ENCODE peak calls at places on chromosome 1, in six cellular contexts. One of them, this sample, is unnamed.

GRCh38 chr1:162670928-162671663 is 38.8 kb downstream of the DDR2 start:
- DNase-seq in GM12878: no peak
- DNase-seq in endothelial cell of umbilical vein: peak; percentile 72
- DNase-seq in HCT116: no peak
- DNase-seq in GM23338: no peak
- DNase-seq in K562: no peak
- DNase-seq in this sample: no peak

GRCh38 chr1:53449026-53449425 is 10.2 kb upstream of the DMRTB1 start:
- DNase-seq in endothelial cell of umbilical vein: no peak
- DNase-seq in K562: no peak
- DNase-seq in HCT116: no peak
- DNase-seq in GM12878: no peak
- DNase-seq in GM23338: no peak
- DNase-seq in this sample: no peak

GRCh38 chr1:223156343-223156742 is 13.3 kb upstream of the TLR5 start:
- DNase-seq in GM12878: no peak
- DNase-seq in K562: no peak
- DNase-seq in GM23338: no peak
- DNase-seq in endothelial cell of umbilical vein: no peak
- DNase-seq in HCT116: no peak
- DNase-seq in this sample: no peak

GRCh38 chr1:162857850-162858249 is 3.1 kb downstream of the CCDC190 start:
- DNase-seq in GM23338: no peak
- DNase-seq in HCT116: no peak
- DNase-seq in endothelial cell of umbilical vein: peak; percentile 75
- DNase-seq in GM12878: no peak
- DNase-seq in K562: no peak
- DNase-seq in this sample: no peak

GRCh38 chr1:119637719-119638118 is 10.3 kb downstream of the ZNF697 start:
- DNase-seq in HCT116: no peak
- DNase-seq in GM23338: no peak
- DNase-seq in GM12878: no peak
- DNase-seq in K562: no peak
- DNase-seq in endothelial cell of umbilical vein: no peak
- DNase-seq in this sample: no peak

GRCh38 chr1:25757846-25758185 is 42.2 kb upstream of the SELENON start:
- DNase-seq in K562: no peak
- DNase-seq in HCT116: no peak
- DNase-seq in GM12878: no peak
- DNase-seq in endothelial cell of umbilical vein: no peak
- DNase-seq in GM23338: peak; percentile 32
- DNase-seq in this sample: no peak

GRCh38 chr1:86245566-86246190 is 89.1 kb upstream of the COL24A1 start:
- DNase-seq in GM12878: no peak
- DNase-seq in endothelial cell of umbilical vein: no peak
- DNase-seq in K562: no peak
- DNase-seq in HCT116: no peak
- DNase-seq in GM23338: no peak
- DNase-seq in this sample: no peak

GRCh38 chr1:55718758-55719671 is 503.9 kb upstream of the USP24 start:
- DNase-seq in K562: no peak
- DNase-seq in GM23338: peak; percentile 11
- DNase-seq in endothelial cell of umbilical vein: no peak
- DNase-seq in HCT116: no peak
- DNase-seq in GM12878: no peak
- DNase-seq in this sample: no peak

GRCh38 chr1:234975122-234975940 is 153.3 kb downstream of the TOMM20 start:
- DNase-seq in GM12878: no peak
- DNase-seq in GM23338: no peak
- DNase-seq in K562: peak; percentile 83
- DNase-seq in HCT116: peak; percentile 79
- DNase-seq in endothelial cell of umbilical vein: peak; percentile 93
- DNase-seq in this sample: no peak

GRCh38 chr1:156122519-156123355 is 8.2 kb downstream of the LMNA start:
- DNase-seq in endothelial cell of umbilical vein: peak; percentile 97
- DNase-seq in HCT116: no peak
- DNase-seq in K562: peak; percentile 55
- DNase-seq in GM12878: no peak
- DNase-seq in GM23338: no peak
- DNase-seq in this sample: no peak

GRCh38 chr1:16250547-16251251 is 13.7 kb upstream of the CPLANE2 start:
- DNase-seq in GM23338: no peak
- DNase-seq in endothelial cell of umbilical vein: no peak
- DNase-seq in K562: no peak
- DNase-seq in GM12878: no peak
- DNase-seq in HCT116: no peak
- DNase-seq in this sample: no peak

GRCh38 chr1:247336390-247336789 is 4.7 kb upstream of the ZNF496 start:
- DNase-seq in K562: no peak
- DNase-seq in GM12878: no peak
- DNase-seq in HCT116: no peak
- DNase-seq in endothelial cell of umbilical vein: no peak
- DNase-seq in GM23338: no peak
- DNase-seq in this sample: no peak

GRCh38 chr1:18716112-18716784 is 85.6 kb downstream of the PAX7 start:
- DNase-seq in GM12878: no peak
- DNase-seq in K562: peak; percentile 48
- DNase-seq in GM23338: no peak
- DNase-seq in HCT116: no peak
- DNase-seq in endothelial cell of umbilical vein: no peak
- DNase-seq in this sample: no peak

GRCh38 chr1:18721066-18721465 is 90.4 kb downstream of the PAX7 start:
- DNase-seq in GM12878: no peak
- DNase-seq in HCT116: no peak
- DNase-seq in GM23338: no peak
- DNase-seq in endothelial cell of umbilical vein: no peak
- DNase-seq in K562: no peak
- DNase-seq in this sample: no peak

GRCh38 chr1:18714404-18715175 is 83.9 kb downstream of the PAX7 start:
- DNase-seq in endothelial cell of umbilical vein: no peak
- DNase-seq in GM12878: no peak
- DNase-seq in GM23338: no peak
- DNase-seq in HCT116: no peak
- DNase-seq in K562: no peak
- DNase-seq in this sample: no peak

GRCh38 chr1:18719786-18720436 is 89.3 kb downstream of the PAX7 start:
- DNase-seq in GM12878: no peak
- DNase-seq in GM23338: no peak
- DNase-seq in HCT116: no peak
- DNase-seq in endothelial cell of umbilical vein: no peak
- DNase-seq in K562: no peak
- DNase-seq in this sample: no peak

DNA sequence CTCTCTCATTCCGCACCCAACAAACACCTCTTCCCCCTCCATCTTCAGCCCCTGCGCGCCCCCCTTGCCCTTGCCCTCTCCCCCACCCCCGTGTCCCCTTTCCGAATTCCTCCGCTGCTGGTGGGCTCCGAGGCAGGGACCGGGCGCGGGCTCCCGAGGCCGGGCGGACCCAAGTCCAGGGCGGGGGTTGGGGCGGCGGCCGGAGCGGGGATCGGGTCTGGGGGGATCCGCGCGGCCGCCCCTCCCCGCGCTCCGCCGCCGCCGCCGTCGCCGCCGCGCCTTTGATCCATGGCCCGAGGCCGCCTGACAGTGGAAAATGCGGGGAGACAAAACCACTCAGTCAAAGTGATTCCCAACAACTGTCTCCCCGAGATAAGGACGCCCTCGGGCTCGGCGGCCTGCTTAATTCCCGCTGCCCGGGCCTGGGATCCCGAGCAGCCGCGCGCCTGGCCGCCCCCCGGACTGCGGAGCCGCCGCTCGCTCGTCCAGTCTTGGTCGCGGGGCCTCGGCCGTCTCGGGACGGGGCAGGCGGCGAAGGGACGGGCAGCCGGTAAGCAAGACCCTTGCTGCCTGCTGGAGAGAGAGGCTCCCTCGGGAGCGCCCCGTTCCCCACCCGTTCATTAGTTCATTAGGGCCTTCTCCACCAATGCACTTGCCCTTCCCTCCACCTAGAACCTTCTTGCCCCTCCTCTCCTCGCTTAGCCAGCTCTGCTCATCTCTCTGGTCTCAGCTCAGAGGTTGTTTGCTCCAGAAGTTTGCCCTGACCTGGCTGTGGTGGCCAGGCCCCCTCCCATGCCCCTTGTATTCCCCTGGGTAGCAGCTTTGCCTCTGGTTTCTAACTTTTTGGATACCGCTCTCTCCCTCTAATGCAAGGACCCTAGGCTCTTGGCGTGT is 86.4 kb downstream of the PAX7 start:
- DNase-seq in K562: peak; percentile 52
- DNase-seq in GM23338: peak; percentile 46
- DNase-seq in HCT116: no peak
- DNase-seq in endothelial cell of umbilical vein: no peak
- DNase-seq in GM12878: no peak
- DNase-seq in this sample: no peak
- TF ChIP-seq EZH2 in K562: no peak
- TF ChIP-seq EZH2 in GM23338: peak; percentile 63
- TF ChIP-seq EZH2 in HCT116: no peak
- TF ChIP-seq EZH2 in endothelial cell of umbilical vein: peak; percentile 58
- TF ChIP-seq EZH2 in GM12878: no peak
- TF ChIP-seq EZH2 in this sample: no peak

GRCh38 chr1:227440167-227440566 is 121.9 kb upstream of the CDC42BPA start:
- DNase-seq in K562: peak; percentile 43
- DNase-seq in GM23338: no peak
- DNase-seq in GM12878: no peak
- DNase-seq in HCT116: no peak
- DNase-seq in endothelial cell of umbilical vein: peak; percentile 62
- DNase-seq in this sample: no peak

GRCh38 chr1:227434808-227435207 is 116.5 kb upstream of the CDC42BPA start:
- DNase-seq in endothelial cell of umbilical vein: no peak
- DNase-seq in GM23338: no peak
- DNase-seq in GM12878: no peak
- DNase-seq in K562: no peak
- DNase-seq in HCT116: no peak
- DNase-seq in this sample: no peak

GRCh38 chr1:227433663-227434062 is 115.4 kb upstream of the CDC42BPA start:
- DNase-seq in GM12878: no peak
- DNase-seq in endothelial cell of umbilical vein: no peak
- DNase-seq in K562: no peak
- DNase-seq in GM23338: no peak
- DNase-seq in HCT116: no peak
- DNase-seq in this sample: no peak

GRCh38 chr1:227432981-227433380 is 114.7 kb upstream of the CDC42BPA start:
- DNase-seq in K562: no peak
- DNase-seq in GM12878: no peak
- DNase-seq in GM23338: no peak
- DNase-seq in HCT116: no peak
- DNase-seq in endothelial cell of umbilical vein: no peak
- DNase-seq in this sample: no peak

GRCh38 chr1:227437495-227438008 is 119.3 kb upstream of the CDC42BPA start:
- DNase-seq in K562: peak; percentile 47
- DNase-seq in GM12878: no peak
- DNase-seq in endothelial cell of umbilical vein: peak; percentile 84
- DNase-seq in HCT116: peak; percentile 55
- DNase-seq in GM23338: peak; percentile 70
- DNase-seq in this sample: peak; percentile 51
- TF ChIP-seq POLR2AphosphoS5 in K562: no peak
- TF ChIP-seq POLR2AphosphoS5 in GM12878: no peak
- TF ChIP-seq POLR2AphosphoS5 in endothelial cell of umbilical vein: no peak
- TF ChIP-seq POLR2AphosphoS5 in HCT116: no peak
- TF ChIP-seq POLR2AphosphoS5 in GM23338: no peak
- TF ChIP-seq POLR2AphosphoS5 in this sample: no peak

DNA sequence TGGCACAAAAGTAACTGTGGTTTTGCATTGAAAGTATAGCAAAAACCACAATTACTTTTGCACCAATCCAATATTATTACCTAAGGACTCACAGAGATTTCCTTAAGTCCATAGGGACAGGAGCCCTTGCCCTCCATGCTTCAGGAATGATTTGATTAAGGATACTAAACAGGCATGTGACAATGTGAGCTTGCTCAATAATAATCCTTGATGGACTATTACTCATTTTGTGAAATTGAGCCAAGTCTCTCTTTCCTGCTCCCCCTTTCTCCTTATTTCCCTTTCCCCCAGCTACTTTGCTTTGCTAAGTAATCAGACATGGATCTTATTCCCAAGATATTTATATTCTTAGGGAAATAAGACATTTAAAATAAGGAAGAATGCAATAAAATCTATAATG is 21.6 kb upstream of the RGL1 start:
- DNase-seq in K562: no peak
- DNase-seq in endothelial cell of umbilical vein: peak; percentile 86
- DNase-seq in GM12878: no peak
- DNase-seq in HCT116: no peak
- DNase-seq in GM23338: no peak
- DNase-seq in this sample: no peak
- H3K36me3 ChIP-seq in K562: no peaks in the 10 kb centered on the region
- H3K36me3 ChIP-seq in endothelial cell of umbilical vein: no peaks in the 10 kb centered on the region
- H3K36me3 ChIP-seq in GM12878: no peaks in the 10 kb centered on the region
- H3K36me3 ChIP-seq in HCT116: no peaks in the 10 kb centered on the region
- H3K36me3 ChIP-seq in GM23338: no peaks in the 10 kb centered on the region
- H3K36me3 ChIP-seq in this sample: no peaks in the 10 kb centered on the region

GRCh38 chr1:90730247-90731022 is 13.3 kb upstream of the BARHL2 start:
- DNase-seq in GM23338: peak; percentile 52
- DNase-seq in K562: no peak
- DNase-seq in endothelial cell of umbilical vein: no peak
- DNase-seq in GM12878: no peak
- DNase-seq in HCT116: no peak
- DNase-seq in this sample: peak; percentile 20

GRCh38 chr1:90731382-90732050 is 14.4 kb upstream of the BARHL2 start:
- DNase-seq in GM23338: no peak
- DNase-seq in endothelial cell of umbilical vein: no peak
- DNase-seq in GM12878: no peak
- DNase-seq in HCT116: no peak
- DNase-seq in K562: no peak
- DNase-seq in this sample: no peak

GRCh38 chr1:90727917-90728655 is 11.0 kb upstream of the BARHL2 start:
- DNase-seq in K562: no peak
- DNase-seq in HCT116: no peak
- DNase-seq in GM23338: peak; percentile 64
- DNase-seq in GM12878: no peak
- DNase-seq in endothelial cell of umbilical vein: no peak
- DNase-seq in this sample: no peak

GRCh38 chr1:90728656-90729257 is 11.7 kb upstream of the BARHL2 start:
- DNase-seq in K562: no peak
- DNase-seq in endothelial cell of umbilical vein: no peak
- DNase-seq in GM23338: peak; percentile 41
- DNase-seq in HCT116: no peak
- DNase-seq in GM12878: no peak
- DNase-seq in this sample: no peak

DNA sequence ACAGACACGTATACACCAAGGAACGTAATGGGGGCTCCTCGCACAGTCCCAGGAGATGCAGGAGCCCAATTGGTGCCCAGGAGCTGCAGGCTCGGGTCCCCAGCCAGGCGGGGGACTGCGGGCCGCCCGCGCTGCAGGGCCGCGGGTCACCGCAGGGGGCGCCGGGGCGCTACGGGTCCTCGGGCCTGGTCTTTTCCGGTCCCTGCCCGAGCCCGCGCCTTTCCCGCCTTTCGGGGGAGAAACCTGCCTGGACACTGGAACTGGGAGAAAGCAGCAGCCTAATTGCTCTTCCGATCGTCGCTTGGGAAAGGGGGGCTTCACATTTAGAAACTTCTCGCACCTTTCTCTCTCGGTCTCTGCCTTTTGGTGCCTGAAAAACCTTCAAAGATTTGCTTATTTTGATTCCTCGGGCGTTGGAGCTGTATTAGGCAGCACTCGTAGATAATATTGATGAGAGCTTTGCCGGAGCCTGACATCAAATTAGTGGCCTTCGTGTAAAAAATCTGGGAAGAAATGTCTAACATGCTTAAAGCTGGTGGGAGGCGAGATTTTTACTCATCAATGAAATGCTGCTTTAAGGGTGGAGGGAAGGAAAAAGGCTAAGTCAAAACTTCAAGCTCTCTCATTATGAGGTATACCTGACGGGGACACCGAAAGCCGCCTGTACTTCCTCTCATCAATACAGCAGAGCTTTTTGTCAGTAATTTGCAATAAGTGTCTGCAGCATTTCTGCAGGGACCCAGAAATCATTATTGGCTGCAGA is 12.6 kb upstream of the BARHL2 start:
- DNase-seq in HCT116: no peak
- DNase-seq in GM23338: peak; percentile 91
- DNase-seq in GM12878: no peak
- DNase-seq in endothelial cell of umbilical vein: no peak
- DNase-seq in K562: peak; percentile 42
- DNase-seq in this sample: no peak
- TF ChIP-seq EZH2 in HCT116: no peak
- TF ChIP-seq EZH2 in GM23338: peak; percentile 82
- TF ChIP-seq EZH2 in GM12878: no peak
- TF ChIP-seq EZH2 in endothelial cell of umbilical vein: peak; percentile 89
- TF ChIP-seq EZH2 in K562: no peak
- TF ChIP-seq EZH2 in this sample: no peak

This sample was measured in SK-N-MC.